ENCODE peak calls at places on chromosomes 7 and 10, in nine cellular contexts. P, G, B, L, R, I, W, H and E are unnamed samples.

GRCh38 chr10:31602541-31603244 is 283.7 kb downstream of the ZEB1 start:
- DNase-seq in P (peak; percentile 63), G (no peak), B (peak; percentile 77), L (peak; percentile 92), R (peak; percentile 37), I (peak; percentile 76), W (peak; percentile 84), H (no peak), E (no peak)

GRCh38 chr10:47094126-47094525 is 182.9 kb downstream of the PTPN20 start:
- DNase-seq in P (no peak), G (no peak), B (no peak), L (no peak), R (no peak), I (no peak), W (no peak), H (no peak), E (no peak)

GRCh38 chr7:106257752-106258151 is 27.0 kb downstream of the NAMPT start:
- DNase-seq in P (no peak), G (no peak), B (no peak), L (no peak), R (no peak), I (no peak), W (no peak), H (no peak), E (no peak)

GRCh38 chr10:31318382-31318853 is 598 bp upstream of the ZEB1 start:
- DNase-seq in P (no peak), G (peak; percentile 61), B (peak; percentile 45), L (peak; percentile 59), R (peak; percentile 82), I (peak; percentile 60), W (peak; percentile 69), H (no peak), E (peak; percentile 68)

GRCh38 chr7:99109108-99110051 is 34.5 kb downstream of the SMURF1 start:
- DNase-seq in P (no peak), G (no peak), B (no peak), L (peak; percentile 22), R (no peak), I (no peak), W (peak; percentile 48), H (no peak), E (peak; percentile 7)

GRCh38 chr7:75971961-75972763 is 22.2 kb downstream of the TMEM120A start:
- DNase-seq in P (peak; percentile 75), G (no peak), B (no peak), L (peak; percentile 82), R (no peak), I (peak; percentile 53), W (peak; percentile 36), H (no peak), E (no peak)

GRCh38 chr7:88184848-88185304 is 35.0 kb downstream of the SRI start:
- DNase-seq in P (no peak), G (no peak), B (peak; percentile 28), L (no peak), R (no peak), I (peak; percentile 10), W (no peak), H (no peak), E (no peak)

GRCh38 chr7:121624922-121625321 is 228.8 kb upstream of the FAM3C start:
- DNase-seq in P (no peak), G (no peak), B (peak; percentile 64), L (no peak), R (no peak), I (no peak), W (peak; percentile 15), H (no peak), E (no peak)

GRCh38 chr10:93478873-93479272 is 3.3 kb downstream of the MYOF start:
- DNase-seq in P (no peak), G (no peak), B (no peak), L (no peak), R (no peak), I (no peak), W (no peak), H (no peak), E (no peak)

GRCh38 chr7:126637538-126637937 is 615.2 kb downstream of the GRM8 start:
- DNase-seq in P (no peak), G (no peak), B (no peak), L (no peak), R (no peak), I (no peak), W (no peak), H (no peak), E (no peak)

GRCh38 chr7:123367508-123368122 is 166.8 kb downstream of the IQUB start:
- DNase-seq in P (no peak), G (no peak), B (no peak), L (no peak), R (no peak), I (peak; percentile 45), W (peak; percentile 59), H (no peak), E (no peak)